ENCODE peak calls at places on chromosome 11, in ten cellular contexts. A is neuronal stem cell, L is vagina, X is right lobe of liver, V is GM23248, H is K562, B is PC-3, O is thoracic aorta, C is GM12878, U is pancreas. S is an unnamed sample.

GRCh38 chr11:86669424-86669823 is 3.0 kb downstream of the ME3 start:
- DNase-seq in H (no peak), U (no peak), B (no peak), C (no peak), O (no peak), L (no peak), A (no peak), V (no peak), X (no peak), S (no peak)

GRCh38 chr11:32858731-32859130 is 29.0 kb downstream of the PRRG4 start:
- DNase-seq in H (no peak), O (no peak), A (no peak), V (no peak), B (peak; percentile 16), U (no peak), C (no peak), X (no peak), L (no peak), S (no peak)

GRCh38 chr11:65308281-65308891 is 6.3 kb upstream of the CDC42EP2 start:
- DNase-seq in C (no peak), X (peak; percentile 62), A (no peak), V (no peak), O (no peak), L (no peak), B (no peak), H (no peak), U (peak; percentile 39), S (no peak)

GRCh38 chr11:28209906-28210305 is 101.7 kb downstream of the METTL15 start:
- DNase-seq in H (no peak), C (no peak), O (no peak), A (no peak), V (peak; percentile 0), L (no peak), U (no peak), B (no peak), X (no peak), S (no peak)

GRCh38 chr11:33257160-33257896 is at the start of gene HIPK3:
- DNase-seq in V (peak; percentile 94), O (peak; percentile 48), B (peak; percentile 80), A (peak; percentile 77), H (peak; percentile 91), C (no peak), L (no peak), U (peak; percentile 80), X (peak; percentile 91), S (peak; percentile 49)

GRCh38 chr11:77784572-77784971 is 36.0 kb downstream of the RSF1 start:
- DNase-seq in V (no peak), L (no peak), B (no peak), U (no peak), O (no peak), X (no peak), A (no peak), H (no peak), C (no peak), S (no peak)

GRCh38 chr11:131749100-131749499 is 378.7 kb downstream of the NTM start:
- DNase-seq in L (no peak), B (peak; percentile 27), A (no peak), V (peak; percentile 98), X (no peak), H (no peak), O (no peak), U (no peak), C (no peak), S (no peak)

GRCh38 chr11:128324051-128324481 is 263.3 kb downstream of the ETS1 start:
- DNase-seq in X (no peak), U (no peak), C (no peak), L (no peak), O (no peak), V (no peak), H (no peak), A (no peak), B (no peak), S (no peak)

GRCh38 chr11:19976281-19976941 is 183.9 kb downstream of the DBX1 start:
- DNase-seq in O (no peak), C (no peak), U (no peak), H (no peak), V (no peak), B (no peak), A (no peak), X (peak; percentile 22), L (no peak), S (no peak)

GRCh38 chr11:69731110-69731509 is 27.3 kb upstream of the FGF19 start:
- DNase-seq in X (no peak), B (no peak), L (no peak), O (no peak), U (no peak), V (no peak), C (no peak), H (no peak), A (no peak), S (no peak)

GRCh38 chr11:31487848-31488247 is 21.6 kb downstream of the IMMP1L start:
- DNase-seq in U (no peak), C (no peak), A (peak; percentile 27), H (no peak), O (no peak), L (no peak), X (no peak), V (peak; percentile 66), B (peak; percentile 70), S (peak; percentile 15)

GRCh38 chr11:123475478-123475877 is 45.4 kb downstream of the GRAMD1B start:
- DNase-seq in X (no peak), A (peak; percentile 42), C (no peak), H (no peak), U (no peak), O (no peak), B (peak; percentile 72), V (peak; percentile 68), L (no peak), S (no peak)

GRCh38 chr11:27201454-27202302 is 161.1 kb downstream of the BBOX1 start:
- DNase-seq in O (peak; percentile 15), U (peak; percentile 80), C (no peak), A (no peak), X (peak; percentile 77), B (peak; percentile 96), H (peak; percentile 66), V (peak; percentile 87), L (peak; percentile 76), S (no peak)

GRCh38 chr11:57598831-57599155 is 1.3 kb downstream of the SERPING1 start:
- DNase-seq in X (peak; percentile 35), V (peak; percentile 66), A (no peak), C (no peak), H (no peak), U (no peak), L (no peak), B (no peak), O (no peak), S (no peak)
- H3K4me3 ChIP-seq in X (peak overlapping the region; percentile 57), V (peak overlapping the region; percentile 77), A (peak overlapping the region; percentile 55), C (no peak overlapping the region), H (no peak overlapping the region), U (no peak overlapping the region), L (peak overlapping the region; percentile 83), B (no peak overlapping the region), O (peak overlapping the region; percentile 88), S (peak overlapping the region; percentile 52)

GRCh38 chr11:59218893-59219292 is 6.2 kb upstream of the MPEG1 start:
- DNase-seq in V (no peak), A (no peak), O (no peak), H (no peak), X (no peak), L (no peak), U (no peak), B (no peak), C (no peak), S (no peak)

GRCh38 chr11:59212744-59213573 is at the start of gene MPEG1:
- DNase-seq in C (no peak), L (no peak), B (no peak), A (no peak), O (no peak), U (no peak), V (no peak), H (no peak), X (no peak), S (no peak)

GRCh38 chr11:59212222-59212621 is 505 bp downstream of the MPEG1 start:
- DNase-seq in C (no peak), H (no peak), B (no peak), L (no peak), U (no peak), A (no peak), V (no peak), X (no peak), O (no peak), S (no peak)

GRCh38 chr11:59216654-59217640 is 4.2 kb upstream of the MPEG1 start:
- DNase-seq in A (no peak), C (peak; percentile 99), L (no peak), U (no peak), B (peak; percentile 85), H (no peak), X (no peak), O (no peak), V (peak; percentile 71), S (no peak)

GRCh38 chr11:59214141-59214893 is 1.6 kb upstream of the MPEG1 start:
- DNase-seq in L (no peak), V (no peak), X (no peak), A (no peak), U (no peak), B (no peak), O (no peak), C (no peak), H (no peak), S (no peak)
- H3K4me1 ChIP-seq in L (peaks cover 9% of the 10 kb centered on the region), V (peaks cover 14% of the 10 kb centered on the region), X (no peaks in the 10 kb centered on the region), A (no peaks in the 10 kb centered on the region), U (no peaks in the 10 kb centered on the region), B (peaks cover 13% of the 10 kb centered on the region), O (no peaks in the 10 kb centered on the region), C (peaks cover 78% of the 10 kb centered on the region), H (no peaks in the 10 kb centered on the region), S (no peaks in the 10 kb centered on the region)

GRCh38 chr11:35982061-35982460 is 38.2 kb downstream of the LDLRAD3 start:
- DNase-seq in V (no peak), C (no peak), L (no peak), H (no peak), A (no peak), X (no peak), U (no peak), B (no peak), O (no peak), S (no peak)

GRCh38 chr11:35981581-35981980 is 37.7 kb downstream of the LDLRAD3 start:
- DNase-seq in U (no peak), O (no peak), C (no peak), X (no peak), V (no peak), H (no peak), B (no peak), L (no peak), A (no peak), S (no peak)

GRCh38 chr11:35986958-35987357 is 43.1 kb downstream of the LDLRAD3 start:
- DNase-seq in L (no peak), V (no peak), O (no peak), A (no peak), B (peak; percentile 32), C (no peak), H (no peak), U (no peak), X (no peak), S (no peak)

GRCh38 chr11:35980646-35981402 is 37.0 kb downstream of the LDLRAD3 start:
- DNase-seq in O (no peak), L (no peak), C (no peak), X (no peak), U (no peak), A (no peak), V (no peak), B (no peak), H (no peak), S (no peak)

GRCh38 chr11:35983965-35984364 is 40.1 kb downstream of the LDLRAD3 start:
- DNase-seq in U (no peak), L (no peak), V (no peak), A (no peak), H (no peak), B (no peak), C (no peak), O (no peak), X (no peak), S (no peak)
- H3K9me3 ChIP-seq in U (no peaks in the 10 kb centered on the region), L (no peaks in the 10 kb centered on the region), V (no peaks in the 10 kb centered on the region), A (peaks cover 6% of the 10 kb centered on the region), H (no peaks in the 10 kb centered on the region), B (no peaks in the 10 kb centered on the region), C (no peaks in the 10 kb centered on the region), O (no peaks in the 10 kb centered on the region), X (no peaks in the 10 kb centered on the region), S (peaks cover 11% of the 10 kb centered on the region)

GRCh38 chr11:114162719-114163123 is 103.2 kb downstream of the ZBTB16 start:
- DNase-seq in O (peak; percentile 84), X (peak; percentile 74), L (peak; percentile 99), B (peak; percentile 95), U (peak; percentile 92), V (peak; percentile 96), A (no peak), C (no peak), H (no peak), S (no peak)
- H3K4me3 ChIP-seq in O (peak overlapping the region; percentile 40), X (no peak overlapping the region), L (peak overlapping the region; percentile 18), B (no peak overlapping the region), U (no peak overlapping the region), V (peak overlapping the region; percentile 42), A (no peak overlapping the region), C (no peak overlapping the region), H (no peak overlapping the region), S (no peak overlapping the region)

S was measured in NT2/D1.